ENCODE peak calls at places on chromosomes 7 and 10, in four cellular contexts. One of them, this sample, is unnamed.

GRCh38 chr10:78774614-78774998 is 294.2 kb upstream of the ZMIZ1 start:
- DNase-seq in H9: no peak
- DNase-seq in H1: no peak
- DNase-seq in IMR-90: no peak
- DNase-seq in this sample: no peak

GRCh38 chr7:155728116-155728515 is 83.7 kb downstream of the RBM33 start:
- DNase-seq in IMR-90: no peak
- DNase-seq in H1: no peak
- DNase-seq in H9: no peak
- DNase-seq in this sample: no peak

GRCh38 chr7:51366930-51367613 is 50.5 kb upstream of the COBL start:
- DNase-seq in H1: peak; percentile 63
- DNase-seq in H9: peak; percentile 78
- DNase-seq in IMR-90: peak; percentile 26
- DNase-seq in this sample: peak; percentile 44

GRCh38 chr10:112938808-112939482 is 11.1 kb upstream of the TCF7L2 start:
- DNase-seq in H1: no peak
- DNase-seq in H9: no peak
- DNase-seq in IMR-90: no peak
- DNase-seq in this sample: no peak

GRCh38 chr7:121961491-121961890 is 88.5 kb downstream of the PTPRZ1 start:
- DNase-seq in H1: no peak
- DNase-seq in H9: no peak
- DNase-seq in IMR-90: no peak
- DNase-seq in this sample: no peak

GRCh38 chr7:151248191-151249033 is at the start of gene SMARCD3:
- DNase-seq in H9: peak; percentile 61
- DNase-seq in IMR-90: peak; percentile 50
- DNase-seq in H1: peak; percentile 79
- DNase-seq in this sample: peak; percentile 77

GRCh38 chr10:5482016-5482415 is 17.4 kb downstream of the CALML5 start:
- DNase-seq in IMR-90: no peak
- DNase-seq in H9: no peak
- DNase-seq in H1: no peak
- DNase-seq in this sample: no peak

GRCh38 chr7:107744345-107744750 is 406 bp downstream of the CBLL1 start:
- DNase-seq in H9: no peak
- DNase-seq in IMR-90: no peak
- DNase-seq in H1: no peak
- DNase-seq in this sample: no peak

GRCh38 chr10:80425901-80426300 is 17.6 kb downstream of the PRXL2A start:
- DNase-seq in IMR-90: no peak
- DNase-seq in H9: no peak
- DNase-seq in H1: no peak
- DNase-seq in this sample: no peak

GRCh38 chr7:157470017-157470322 is 133.2 kb downstream of the DNAJB6 start:
- DNase-seq in IMR-90: no peak
- DNase-seq in H9: no peak
- DNase-seq in H1: no peak
- DNase-seq in this sample: no peak

GRCh38 chr7:35906191-35906908 is 105.5 kb downstream of the SEPTIN7 start:
- DNase-seq in H9: peak; percentile 61
- DNase-seq in IMR-90: peak; percentile 81
- DNase-seq in H1: peak; percentile 75
- DNase-seq in this sample: peak; percentile 85

GRCh38 chr10:126373982-126374381 is 14.3 kb downstream of the ADAM12 start:
- DNase-seq in H9: no peak
- DNase-seq in IMR-90: peak; percentile 66
- DNase-seq in H1: no peak
- DNase-seq in this sample: peak; percentile 79

GRCh38 chr7:32179567-32179966 is 109.4 kb upstream of the PDE1C start:
- DNase-seq in H1: no peak
- DNase-seq in H9: no peak
- DNase-seq in IMR-90: peak; percentile 36
- DNase-seq in this sample: peak; percentile 17

GRCh38 chr10:15725603-15726002 is 5.9 kb upstream of the ITGA8 start:
- DNase-seq in H9: no peak
- DNase-seq in IMR-90: peak; percentile 67
- DNase-seq in H1: no peak
- DNase-seq in this sample: peak; percentile 74

GRCh38 chr10:5574642-5575131 is 49.9 kb downstream of the CALML3 start:
- DNase-seq in H1: no peak
- DNase-seq in IMR-90: no peak
- DNase-seq in H9: no peak
- DNase-seq in this sample: no peak

GRCh38 chr10:44476421-44476820 is 91.5 kb upstream of the CXCL12 start:
- DNase-seq in H1: no peak
- DNase-seq in H9: no peak
- DNase-seq in IMR-90: no peak
- DNase-seq in this sample: no peak

GRCh38 chr10:44765299-44765698 is 145.8 kb upstream of the TMEM72 start:
- DNase-seq in H1: no peak
- DNase-seq in IMR-90: no peak
- DNase-seq in H9: no peak
- DNase-seq in this sample: no peak

GRCh38 chr7:151830121-151830815 is 46.6 kb downstream of the PRKAG2 start:
- DNase-seq in IMR-90: no peak
- DNase-seq in H9: no peak
- DNase-seq in H1: no peak
- DNase-seq in this sample: no peak

GRCh38 chr10:124353091-124353815 is 65.5 kb downstream of the OAT start:
- DNase-seq in H1: no peak
- DNase-seq in IMR-90: no peak
- DNase-seq in H9: peak; percentile 24
- DNase-seq in this sample: no peak

GRCh38 chr7:151882734-151883133 is 5.8 kb upstream of the PRKAG2 start:
- DNase-seq in H9: no peak
- DNase-seq in H1: no peak
- DNase-seq in IMR-90: no peak
- DNase-seq in this sample: no peak

GRCh38 chr10:123863189-123863580 is 28.4 kb downstream of the CPXM2 start:
- DNase-seq in H1: peak; percentile 39
- DNase-seq in IMR-90: no peak
- DNase-seq in H9: no peak
- DNase-seq in this sample: no peak

GRCh38 chr7:128919241-128919640 is 8.7 kb upstream of the KCP start:
- DNase-seq in H9: no peak
- DNase-seq in IMR-90: no peak
- DNase-seq in H1: peak; percentile 41
- DNase-seq in this sample: no peak

GRCh38 chr7:47470567-47471357 is 111.1 kb downstream of the TNS3 start:
- DNase-seq in H9: peak; percentile 76
- DNase-seq in H1: peak; percentile 61
- DNase-seq in IMR-90: no peak
- DNase-seq in this sample: no peak

GRCh38 chr10:118952493-118953295 is 76.8 kb upstream of the NANOS1 start:
- DNase-seq in H1: no peak
- DNase-seq in IMR-90: no peak
- DNase-seq in H9: peak; percentile 16
- DNase-seq in this sample: no peak
- H2AK5ac ChIP-seq in H1: no peak overlapping the region
- H2AK5ac ChIP-seq in IMR-90: no peak overlapping the region
- H2AK5ac ChIP-seq in H9: no peak overlapping the region
- H2AK5ac ChIP-seq in this sample: no peak overlapping the region

GRCh38 chr7:43582503-43583423 is at the start of gene STK17A:
- DNase-seq in H9: peak; percentile 97
- DNase-seq in H1: peak; percentile 94
- DNase-seq in IMR-90: peak; percentile 85
- DNase-seq in this sample: peak; percentile 86
- H3K23ac ChIP-seq in H9: no peak within 1 kb of the TSS
- H3K23ac ChIP-seq in H1: no peak within 1 kb of the TSS
- H3K23ac ChIP-seq in IMR-90: peak within 1 kb of the TSS; percentile 80
- H3K23ac ChIP-seq in this sample: peak within 1 kb of the TSS; percentile 7

GRCh38 chr10:13633689-13634088 is 46.9 kb downstream of the PRPF18 start:
- DNase-seq in H9: no peak
- DNase-seq in H1: no peak
- DNase-seq in IMR-90: peak; percentile 69
- DNase-seq in this sample: peak; percentile 82

GRCh38 chr10:13632407-13632806 is 45.6 kb downstream of the PRPF18 start:
- DNase-seq in H1: no peak
- DNase-seq in H9: no peak
- DNase-seq in IMR-90: no peak
- DNase-seq in this sample: no peak

GRCh38 chr10:13630231-13630630 is 43.5 kb downstream of the PRPF18 start:
- DNase-seq in H9: no peak
- DNase-seq in H1: no peak
- DNase-seq in IMR-90: no peak
- DNase-seq in this sample: no peak

GRCh38 chr10:13632879-13633437 is 46.2 kb downstream of the PRPF18 start:
- DNase-seq in H1: peak; percentile 26
- DNase-seq in IMR-90: no peak
- DNase-seq in H9: no peak
- DNase-seq in this sample: no peak

GRCh38 chr10:13631594-13631993 is 44.8 kb downstream of the PRPF18 start:
- DNase-seq in H1: no peak
- DNase-seq in H9: no peak
- DNase-seq in IMR-90: no peak
- DNase-seq in this sample: no peak
- H3K27ac ChIP-seq in H1: no peak overlapping the region
- H3K27ac ChIP-seq in H9: no peak overlapping the region
- H3K27ac ChIP-seq in IMR-90: no peak overlapping the region
- H3K27ac ChIP-seq in this sample: no peak overlapping the region

GRCh38 chr7:131533151-131533559 is 23.3 kb downstream of the PODXL start:
- DNase-seq in H9: peak; percentile 30
- DNase-seq in IMR-90: no peak
- DNase-seq in H1: no peak
- DNase-seq in this sample: no peak
- H2AK5ac ChIP-seq in H9: no peak overlapping the region
- H2AK5ac ChIP-seq in IMR-90: no peak overlapping the region
- H2AK5ac ChIP-seq in H1: no peak overlapping the region
- H2AK5ac ChIP-seq in this sample: no peak overlapping the region

DNA sequence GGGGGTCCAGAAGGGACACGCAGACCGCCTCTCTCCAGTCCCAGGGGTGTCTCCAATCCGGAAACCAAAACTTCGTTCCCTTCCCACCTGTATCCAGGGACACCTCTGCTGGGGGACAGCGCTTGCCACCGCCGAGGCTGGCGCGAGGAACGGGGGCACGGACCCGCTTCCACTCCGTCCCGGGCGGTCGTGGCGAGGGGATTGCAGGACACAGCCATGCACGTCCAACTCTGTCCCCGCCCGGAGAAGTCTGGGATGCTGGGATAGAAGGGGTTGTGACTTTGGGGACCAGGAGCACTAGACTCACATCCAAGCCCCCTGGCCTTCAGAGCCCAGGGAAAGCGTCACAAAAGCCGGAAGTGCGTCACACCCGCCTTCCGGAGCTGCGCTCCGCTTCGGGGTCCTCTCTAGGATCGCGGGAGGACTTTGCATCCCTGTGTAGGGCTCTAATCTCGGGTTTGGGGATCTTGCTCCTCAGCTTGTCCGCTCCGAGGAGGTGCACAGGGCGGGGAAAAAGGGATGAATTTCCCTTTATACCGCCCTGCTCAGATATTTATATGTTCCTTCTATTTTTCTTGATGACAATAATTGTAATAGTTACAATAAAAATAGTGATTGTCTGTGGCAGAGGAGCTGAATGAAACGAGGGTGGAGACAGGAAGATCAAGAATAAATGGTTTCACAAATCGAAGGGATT is at the start of gene FAM200A:
- DNase-seq in IMR-90: peak; percentile 95
- DNase-seq in H1: peak; percentile 87
- DNase-seq in H9: peak; percentile 92
- DNase-seq in this sample: peak; percentile 94
- H3K23ac ChIP-seq in IMR-90: peak within 1 kb of the TSS; percentile 84
- H3K23ac ChIP-seq in H1: no peak within 1 kb of the TSS
- H3K23ac ChIP-seq in H9: no peak within 1 kb of the TSS
- H3K23ac ChIP-seq in this sample: no peak within 1 kb of the TSS

DNA sequence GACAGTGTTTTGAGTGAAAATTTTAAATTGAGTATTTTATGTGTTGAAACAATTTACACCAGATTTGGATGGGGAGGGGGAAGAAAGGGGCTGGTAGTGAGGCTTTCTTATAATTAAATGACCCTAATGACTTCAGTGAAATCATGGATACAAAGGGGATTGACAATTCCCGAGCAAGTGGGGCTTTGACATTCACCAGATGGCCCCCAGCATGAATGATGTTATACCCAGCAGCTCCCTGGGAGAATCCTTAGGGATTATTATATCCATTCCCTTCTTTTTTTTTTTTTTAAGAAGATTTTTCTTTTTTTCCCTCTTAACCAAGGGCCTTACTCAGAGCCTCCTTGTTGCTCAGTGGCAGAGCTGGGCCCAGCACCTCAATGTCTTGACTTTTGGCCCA is 17.9 kb downstream of the PLPP4 start:
- DNase-seq in H1: no peak
- DNase-seq in IMR-90: no peak
- DNase-seq in H9: no peak
- DNase-seq in this sample: peak; percentile 35
- H3K27ac ChIP-seq in H1: no peak overlapping the region
- H3K27ac ChIP-seq in IMR-90: no peak overlapping the region
- H3K27ac ChIP-seq in H9: no peak overlapping the region
- H3K27ac ChIP-seq in this sample: no peak overlapping the region

DNA sequence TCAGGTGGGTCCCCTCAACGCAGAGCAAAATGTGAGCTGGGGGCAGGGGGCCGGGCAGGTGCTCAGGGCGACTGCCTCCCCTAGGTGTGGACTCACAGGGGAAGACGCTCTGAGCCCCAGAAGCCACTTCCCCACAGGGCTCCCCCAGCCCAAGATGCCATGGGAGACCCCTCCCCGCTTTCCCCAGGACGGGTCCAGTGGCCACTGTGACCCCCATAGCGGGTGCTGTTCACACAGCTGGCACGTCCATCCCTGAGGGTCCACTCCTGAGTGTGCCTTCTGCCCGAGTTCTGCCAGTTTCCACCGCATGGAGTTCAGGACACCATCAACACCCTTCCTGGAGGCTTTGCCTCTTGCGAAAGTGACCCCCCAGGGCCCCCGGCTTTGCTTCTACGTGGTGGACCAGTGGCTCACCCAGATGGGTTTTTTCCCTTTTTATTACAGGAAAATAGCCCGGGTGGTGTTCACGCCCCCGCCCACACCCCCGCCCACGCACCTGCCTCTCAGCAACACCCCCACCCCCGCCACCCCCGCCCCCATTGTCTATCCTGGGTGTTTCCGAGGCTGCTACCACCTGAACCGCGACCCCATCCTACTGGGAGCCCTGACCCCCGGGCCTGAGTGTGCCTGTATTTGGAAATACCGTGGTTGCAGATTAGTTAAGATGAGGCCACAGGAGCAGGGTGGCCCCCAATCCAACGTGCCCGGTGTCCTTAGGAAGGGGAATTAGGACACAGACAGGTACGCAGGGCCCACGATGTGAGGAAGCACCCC is 32.0 kb downstream of the ADAP1 start:
- DNase-seq in H1: no peak
- DNase-seq in IMR-90: no peak
- DNase-seq in H9: no peak
- DNase-seq in this sample: no peak
- H2AK5ac ChIP-seq in H1: no peak overlapping the region
- H2AK5ac ChIP-seq in IMR-90: no peak overlapping the region
- H2AK5ac ChIP-seq in H9: no peak overlapping the region
- H2AK5ac ChIP-seq in this sample: no peak overlapping the region